ENCODE peak calls at places on chromosomes 5 and 9, in seven cellular contexts. S, C, M, K, E, D and X are unnamed samples.

GRCh38 chr5:135106610-135107009 is 72.6 kb upstream of the PITX1 start:
- DNase-seq in S (peak; percentile 13), C (no peak), K (no peak), E (no peak), D (peak; percentile 26), M (peak; percentile 64), X (no peak)

GRCh38 chr5:95555553-95555952 is 652 bp downstream of the ARSK start:
- DNase-seq in M (peak; percentile 6), E (no peak), S (no peak), D (no peak), C (no peak), K (no peak), X (no peak)

GRCh38 chr9:71096431-71097108 is 24.9 kb downstream of the TRPM3 start:
- DNase-seq in C (peak; percentile 41), M (no peak), S (no peak), E (no peak), D (no peak), K (no peak), X (no peak)

GRCh38 chr9:106451223-106451622 is 411.7 kb upstream of the ZNF462 start:
- DNase-seq in M (no peak), C (no peak), E (no peak), K (no peak), D (no peak), S (no peak), X (no peak)

GRCh38 chr9:135939351-135940265 is 21.6 kb downstream of the UBAC1 start:
- DNase-seq in S (peak; percentile 37), M (no peak), C (no peak), D (no peak), E (no peak), K (no peak), X (no peak)

GRCh38 chr5:113002423-113002822 is 25.8 kb downstream of the DCP2 start:
- DNase-seq in C (no peak), D (no peak), S (no peak), E (no peak), K (no peak), M (no peak), X (no peak)

GRCh38 chr9:82332018-82332773 is 343.6 kb downstream of the SPATA31D1 start:
- DNase-seq in C (no peak), S (no peak), E (no peak), K (no peak), M (peak; percentile 85), D (no peak), X (no peak)

GRCh38 chr9:125091121-125091520 is 52.2 kb downstream of the SCAI start:
- DNase-seq in S (no peak), M (no peak), C (no peak), K (no peak), D (no peak), E (no peak), X (no peak)

GRCh38 chr5:111133436-111133751 is 41.2 kb downstream of the WDR36 start:
- DNase-seq in K (no peak), C (no peak), M (no peak), E (no peak), D (no peak), S (no peak), X (no peak)
- TF ChIP-seq CTCF in K (no peak), C (no peak), M (no peak), E (no peak), D (no peak), S (no peak), X (no peak)

DNA sequence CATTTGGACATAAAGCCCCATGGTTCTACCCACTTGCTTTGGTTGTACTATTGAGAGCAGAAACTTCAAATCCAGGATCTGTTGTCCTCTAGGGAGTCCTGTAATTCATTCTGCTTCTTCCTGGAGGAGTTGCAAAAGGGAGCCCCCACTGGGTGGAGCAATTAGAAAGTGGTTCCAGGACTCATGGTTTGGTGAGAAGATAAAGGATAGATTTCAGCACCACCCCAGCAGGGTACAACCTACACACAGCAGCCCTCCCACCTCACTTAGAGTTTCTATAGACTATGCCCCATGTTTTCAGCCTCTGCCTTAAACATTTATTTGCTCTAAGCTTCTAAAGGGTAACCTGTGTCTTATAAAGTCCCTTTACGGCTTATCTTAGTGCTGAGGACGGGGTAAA is 112.6 kb upstream of the ARRDC3 start:
- DNase-seq in D (no peak), S (no peak), C (no peak), M (no peak), E (peak; percentile 13), K (peak; percentile 82), X (no peak)
- TF ChIP-seq CTCF in D (no peak), S (no peak), C (no peak), M (no peak), E (no peak), K (no peak), X (no peak)

DNA sequence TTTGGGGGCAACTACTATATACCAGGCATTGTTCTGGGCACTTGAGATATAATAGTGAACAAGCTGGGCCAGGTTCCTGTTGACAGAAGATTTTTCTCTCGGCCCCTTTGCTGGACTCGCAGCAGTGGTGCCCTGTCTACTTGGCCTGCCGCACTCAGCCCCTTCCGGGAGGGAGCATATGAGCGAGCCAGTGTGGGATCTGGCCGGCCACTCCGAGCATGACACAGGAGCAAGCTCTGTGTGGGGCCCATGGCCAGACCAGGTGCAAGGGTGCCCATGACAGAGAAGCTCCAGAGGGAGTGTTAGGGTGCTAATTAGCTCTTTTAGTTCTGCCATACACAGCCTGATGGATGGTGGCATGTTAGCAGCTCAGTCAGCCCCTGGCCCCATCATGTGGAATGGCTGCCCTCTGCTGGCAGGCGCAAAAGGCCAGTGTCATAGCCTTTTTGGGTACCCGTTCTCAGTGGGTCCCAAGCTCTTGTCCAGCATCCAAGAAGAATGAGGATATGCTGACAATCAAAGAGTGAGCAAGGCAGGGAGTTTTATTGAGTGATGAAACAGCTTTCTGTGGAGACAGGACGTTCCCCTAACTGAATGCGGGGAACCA is 9.3 kb upstream of the KIF4B start:
- DNase-seq in K (peak; percentile 48), M (no peak), E (peak; percentile 57), D (no peak), S (no peak), C (peak; percentile 27), X (no peak)
- TF ChIP-seq CTCF in K (peak; percentile 62), M (peak; percentile 41), E (peak; percentile 86), D (peak; percentile 52), S (peak; percentile 39), C (no peak), X (no peak)

GRCh38 chr5:18285257-18285656 is 651.0 kb downstream of the TAF11L14 start:
- DNase-seq in M (no peak), E (no peak), K (no peak), S (no peak), D (no peak), C (no peak), X (no peak)

GRCh38 chr5:18276939-18277338 is 642.7 kb downstream of the TAF11L14 start:
- DNase-seq in K (no peak), S (no peak), D (no peak), C (no peak), E (no peak), M (no peak), X (no peak)

GRCh38 chr5:18281947-18282557 is 647.8 kb downstream of the TAF11L14 start:
- DNase-seq in D (no peak), C (no peak), S (no peak), E (peak; percentile 32), K (peak; percentile 77), M (peak; percentile 62), X (no peak)
- TF ChIP-seq CTCF in D (peak; percentile 44), C (no peak), S (no peak), E (peak; percentile 52), K (peak; percentile 72), M (peak; percentile 63), X (peak; percentile 48)

DNA sequence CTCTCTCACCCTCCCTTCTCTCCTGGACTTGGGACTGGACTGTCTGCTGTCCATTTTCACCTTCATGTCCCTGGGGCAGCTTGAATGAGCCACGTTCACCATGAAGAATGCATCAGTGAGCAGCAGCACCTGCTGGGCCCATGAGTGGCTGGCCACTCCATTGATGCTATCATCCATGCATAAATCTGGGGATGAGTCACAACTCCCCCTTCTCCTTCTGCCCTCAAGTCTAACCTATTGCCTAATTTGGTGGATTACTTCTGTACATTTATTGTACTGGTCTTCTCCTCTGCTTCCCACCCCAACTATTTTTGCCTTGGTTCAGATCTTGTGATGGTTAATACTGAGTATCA is 46.9 kb downstream of the GDNF start:
- DNase-seq in E (no peak), D (no peak), K (no peak), M (peak; percentile 87), C (no peak), S (no peak), X (no peak)
- TF ChIP-seq CTCF in E (no peak), D (no peak), K (no peak), M (no peak), C (no peak), S (no peak), X (no peak)

DNA sequence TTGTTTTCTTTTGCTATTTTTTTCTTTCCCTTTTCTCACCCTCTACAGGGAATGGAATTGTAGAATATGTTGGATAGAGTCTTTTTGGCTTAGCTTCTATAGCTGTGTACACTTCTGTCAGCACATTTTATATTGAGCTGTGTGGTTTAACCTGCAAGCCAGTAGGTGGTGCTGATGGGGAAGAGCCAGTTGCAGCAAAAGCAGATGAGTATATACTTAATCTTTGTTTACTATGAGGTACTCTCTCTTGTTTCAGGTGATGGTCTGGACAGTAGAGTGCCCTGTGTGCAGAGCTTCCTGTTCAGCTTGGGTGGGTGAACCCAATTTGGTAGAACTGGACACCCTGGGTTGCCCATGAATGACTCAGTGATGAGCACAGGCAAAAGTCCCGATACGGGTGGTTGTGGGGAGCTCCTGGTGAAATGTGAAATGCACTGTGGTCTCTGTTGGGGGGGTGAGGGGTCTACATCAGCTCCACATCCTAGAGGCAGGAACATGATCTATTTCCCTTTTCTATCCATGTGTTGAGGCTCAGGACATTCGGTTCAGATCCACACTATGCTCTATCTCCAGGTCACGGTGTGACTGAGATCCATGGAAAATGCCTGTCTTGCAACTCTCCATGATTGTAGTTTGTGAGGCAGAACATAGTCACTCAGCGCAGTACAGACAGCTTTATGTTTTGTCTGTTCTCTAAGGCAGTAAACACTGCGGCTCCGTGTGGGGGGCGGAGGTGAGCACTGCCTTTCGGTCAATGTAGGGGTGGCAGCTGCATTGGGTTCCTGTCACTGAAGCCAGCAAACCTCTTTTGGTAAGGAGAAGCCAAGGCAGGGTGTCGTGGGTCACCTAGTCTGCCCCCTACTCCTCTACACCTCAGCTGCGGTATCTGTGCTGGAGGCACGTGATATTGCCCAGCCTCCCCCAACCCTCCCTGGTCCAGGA is 353.2 kb downstream of the PRR16 start:
- DNase-seq in E (peak; percentile 68), K (peak; percentile 42), M (peak; percentile 31), D (no peak), S (no peak), C (no peak), X (no peak)
- TF ChIP-seq CTCF in E (peak; percentile 85), K (peak; percentile 67), M (peak; percentile 49), D (peak; percentile 29), S (peak; percentile 13), C (no peak), X (no peak)

DNA sequence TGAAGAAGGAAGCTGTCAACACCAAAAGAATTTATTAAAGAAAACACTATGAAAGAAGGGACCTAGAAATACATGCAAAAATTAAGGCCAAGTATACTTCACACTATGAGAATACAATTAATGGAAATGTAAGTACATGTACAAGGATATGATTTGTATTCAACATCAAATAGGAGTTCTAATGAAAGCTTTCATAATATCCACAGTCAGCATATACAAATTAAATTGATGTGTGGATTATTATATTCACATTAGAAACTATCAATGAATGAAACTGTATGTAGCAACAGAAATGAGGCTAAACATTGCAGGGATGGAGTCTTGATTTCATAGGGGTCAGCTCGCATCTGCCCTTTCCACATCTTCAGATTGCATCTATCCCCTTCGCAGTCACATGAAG is 401.5 kb downstream of the CTNND2 start:
- DNase-seq in C (no peak), S (no peak), D (no peak), E (no peak), K (no peak), M (no peak), X (no peak)
- TF ChIP-seq CTCF in C (no peak), S (no peak), D (no peak), E (no peak), K (no peak), M (no peak), X (no peak)